ENCODE peak calls at places on chromosome 5, in four cellular contexts. One of them, this sample, is unnamed.
A peak's percentile ranks its signal among the peaks of the same experiment; 100 is the strongest.

GRCh38 chr5:116938488-116938887 is 363.9 kb upstream of the SEMA6A start:
- DNase-seq in left lung: no peak
- DNase-seq in body of pancreas: no peak
- DNase-seq in cardiac muscle cell: peak; percentile 28
- DNase-seq in this sample: peak; percentile 15

GRCh38 chr5:109304323-109304722 is 105.5 kb downstream of the PJA2 start:
- DNase-seq in left lung: no peak
- DNase-seq in body of pancreas: no peak
- DNase-seq in cardiac muscle cell: no peak
- DNase-seq in this sample: no peak

GRCh38 chr5:51382759-51383493 is at the start of gene ISL1:
- DNase-seq in left lung: peak; percentile 79
- DNase-seq in body of pancreas: peak; percentile 64
- DNase-seq in cardiac muscle cell: peak; percentile 96
- DNase-seq in this sample: peak; percentile 61

GRCh38 chr5:135877570-135878155 is 18.0 kb downstream of the IL9 start:
- DNase-seq in left lung: no peak
- DNase-seq in body of pancreas: no peak
- DNase-seq in cardiac muscle cell: peak; percentile 59
- DNase-seq in this sample: no peak

GRCh38 chr5:55994502-55994997 is at the start of gene IL6ST:
- DNase-seq in left lung: no peak
- DNase-seq in body of pancreas: peak; percentile 76
- DNase-seq in cardiac muscle cell: peak; percentile 83
- DNase-seq in this sample: no peak

GRCh38 chr5:138964547-138965174 is 89.5 kb upstream of the LRRTM2 start:
- DNase-seq in left lung: no peak
- DNase-seq in body of pancreas: no peak
- DNase-seq in cardiac muscle cell: no peak
- DNase-seq in this sample: no peak

GRCh38 chr5:30846171-30846570 is 347.3 kb upstream of the CDH6 start:
- DNase-seq in left lung: no peak
- DNase-seq in body of pancreas: no peak
- DNase-seq in cardiac muscle cell: no peak
- DNase-seq in this sample: no peak

GRCh38 chr5:167944121-167944858 is 347.2 kb upstream of the WWC1 start:
- DNase-seq in left lung: no peak
- DNase-seq in body of pancreas: no peak
- DNase-seq in cardiac muscle cell: no peak
- DNase-seq in this sample: no peak

GRCh38 chr5:39072915-39073758 is 1.1 kb downstream of the RICTOR start:
- DNase-seq in left lung: peak; percentile 72
- DNase-seq in body of pancreas: peak; percentile 35
- DNase-seq in cardiac muscle cell: peak; percentile 50
- DNase-seq in this sample: peak; percentile 42

GRCh38 chr5:172187118-172188032 is 649 bp downstream of the STK10 start:
- DNase-seq in left lung: peak; percentile 92
- DNase-seq in body of pancreas: peak; percentile 46
- DNase-seq in cardiac muscle cell: peak; percentile 35
- DNase-seq in this sample: peak; percentile 39

GRCh38 chr5:139955053-139955605 is 88.0 kb downstream of the NRG2 start:
- DNase-seq in left lung: no peak
- DNase-seq in body of pancreas: no peak
- DNase-seq in cardiac muscle cell: no peak
- DNase-seq in this sample: no peak

GRCh38 chr5:173333900-173334685 is 5.9 kb upstream of the STC2 start:
- DNase-seq in left lung: no peak
- DNase-seq in body of pancreas: no peak
- DNase-seq in cardiac muscle cell: no peak
- DNase-seq in this sample: no peak

GRCh38 chr5:132916086-132916485 is 42.6 kb downstream of the LEAP2 start:
- DNase-seq in left lung: no peak
- DNase-seq in body of pancreas: no peak
- DNase-seq in cardiac muscle cell: no peak
- DNase-seq in this sample: no peak

GRCh38 chr5:64637144-64637543 is 53.2 kb upstream of the SHISAL2B start:
- DNase-seq in left lung: no peak
- DNase-seq in body of pancreas: no peak
- DNase-seq in cardiac muscle cell: no peak
- DNase-seq in this sample: no peak

GRCh38 chr5:77869115-77869798 is 93.1 kb upstream of the TBCA start:
- DNase-seq in left lung: no peak
- DNase-seq in body of pancreas: no peak
- DNase-seq in cardiac muscle cell: no peak
- DNase-seq in this sample: no peak

GRCh38 chr5:124088289-124089064 is 576.5 kb downstream of the CSNK1G3 start:
- DNase-seq in left lung: no peak
- DNase-seq in body of pancreas: no peak
- DNase-seq in cardiac muscle cell: no peak
- DNase-seq in this sample: no peak

GRCh38 chr5:157648275-157648990 is 3.8 kb downstream of the SOX30 start:
- DNase-seq in left lung: no peak
- DNase-seq in body of pancreas: no peak
- DNase-seq in cardiac muscle cell: no peak
- DNase-seq in this sample: no peak

GRCh38 chr5:172283862-172284274 is 304 bp upstream of the UBTD2 start:
- DNase-seq in left lung: peak; percentile 96
- DNase-seq in body of pancreas: peak; percentile 81
- DNase-seq in cardiac muscle cell: peak; percentile 94
- DNase-seq in this sample: peak; percentile 83

GRCh38 chr5:64147849-64148441 is 17.7 kb upstream of the RNF180 start:
- DNase-seq in left lung: peak; percentile 31
- DNase-seq in body of pancreas: peak; percentile 67
- DNase-seq in cardiac muscle cell: peak; percentile 62
- DNase-seq in this sample: peak; percentile 79

GRCh38 chr5:134568761-134569725 is 43.6 kb downstream of the JADE2 start:
- DNase-seq in left lung: peak; percentile 84
- DNase-seq in body of pancreas: peak; percentile 93
- DNase-seq in cardiac muscle cell: peak; percentile 70
- DNase-seq in this sample: peak; percentile 97

GRCh38 chr5:135980650-135981049 is 25.9 kb upstream of the LECT2 start:
- DNase-seq in left lung: no peak
- DNase-seq in body of pancreas: no peak
- DNase-seq in cardiac muscle cell: no peak
- DNase-seq in this sample: no peak

GRCh38 chr5:81235287-81236072 is 2.4 kb downstream of the CKMT2 start:
- DNase-seq in left lung: no peak
- DNase-seq in body of pancreas: no peak
- DNase-seq in cardiac muscle cell: no peak
- DNase-seq in this sample: peak; percentile 58

GRCh38 chr5:59326551-59326950 is 567.0 kb downstream of the PDE4D start:
- DNase-seq in left lung: no peak
- DNase-seq in body of pancreas: no peak
- DNase-seq in cardiac muscle cell: no peak
- DNase-seq in this sample: no peak

GRCh38 chr5:42612997-42613396 is 143.6 kb upstream of the CCDC152 start:
- DNase-seq in left lung: no peak
- DNase-seq in body of pancreas: no peak
- DNase-seq in cardiac muscle cell: no peak
- DNase-seq in this sample: no peak

GRCh38 chr5:132370241-132370820 is 821 bp downstream of the SLC22A5 start:
- DNase-seq in left lung: no peak
- DNase-seq in body of pancreas: peak; percentile 25
- DNase-seq in cardiac muscle cell: no peak
- DNase-seq in this sample: no peak

GRCh38 chr5:13606051-13606450 is 338.4 kb downstream of the DNAH5 start:
- DNase-seq in left lung: no peak
- DNase-seq in body of pancreas: no peak
- DNase-seq in cardiac muscle cell: no peak
- DNase-seq in this sample: no peak

GRCh38 chr5:167271061-167271460 is 1020.4 kb upstream of the WWC1 start:
- DNase-seq in left lung: no peak
- DNase-seq in body of pancreas: no peak
- DNase-seq in cardiac muscle cell: no peak
- DNase-seq in this sample: no peak

GRCh38 chr5:159133041-159133741 is 33.5 kb upstream of the EBF1 start:
- DNase-seq in left lung: no peak
- DNase-seq in body of pancreas: no peak
- DNase-seq in cardiac muscle cell: peak; percentile 54
- DNase-seq in this sample: no peak

GRCh38 chr5:52743970-52744369 is 43.7 kb upstream of the ITGA1 start:
- DNase-seq in left lung: no peak
- DNase-seq in body of pancreas: no peak
- DNase-seq in cardiac muscle cell: no peak
- DNase-seq in this sample: no peak

GRCh38 chr5:83844320-83845068 is 123.8 kb upstream of the HAPLN1 start:
- DNase-seq in left lung: peak; percentile 44
- DNase-seq in body of pancreas: no peak
- DNase-seq in cardiac muscle cell: no peak
- DNase-seq in this sample: no peak

GRCh38 chr5:94024101-94024500 is 282.7 kb upstream of the POU5F2 start:
- DNase-seq in left lung: no peak
- DNase-seq in body of pancreas: no peak
- DNase-seq in cardiac muscle cell: no peak
- DNase-seq in this sample: no peak

GRCh38 chr5:43411489-43411888 is 702 bp downstream of the CCL28 start:
- DNase-seq in left lung: no peak
- DNase-seq in body of pancreas: no peak
- DNase-seq in cardiac muscle cell: no peak
- DNase-seq in this sample: peak; percentile 46

GRCh38 chr5:171308453-171309275 is at the start of gene TLX3:
- DNase-seq in left lung: no peak
- DNase-seq in body of pancreas: no peak
- DNase-seq in cardiac muscle cell: peak; percentile 48
- DNase-seq in this sample: no peak

DNA sequence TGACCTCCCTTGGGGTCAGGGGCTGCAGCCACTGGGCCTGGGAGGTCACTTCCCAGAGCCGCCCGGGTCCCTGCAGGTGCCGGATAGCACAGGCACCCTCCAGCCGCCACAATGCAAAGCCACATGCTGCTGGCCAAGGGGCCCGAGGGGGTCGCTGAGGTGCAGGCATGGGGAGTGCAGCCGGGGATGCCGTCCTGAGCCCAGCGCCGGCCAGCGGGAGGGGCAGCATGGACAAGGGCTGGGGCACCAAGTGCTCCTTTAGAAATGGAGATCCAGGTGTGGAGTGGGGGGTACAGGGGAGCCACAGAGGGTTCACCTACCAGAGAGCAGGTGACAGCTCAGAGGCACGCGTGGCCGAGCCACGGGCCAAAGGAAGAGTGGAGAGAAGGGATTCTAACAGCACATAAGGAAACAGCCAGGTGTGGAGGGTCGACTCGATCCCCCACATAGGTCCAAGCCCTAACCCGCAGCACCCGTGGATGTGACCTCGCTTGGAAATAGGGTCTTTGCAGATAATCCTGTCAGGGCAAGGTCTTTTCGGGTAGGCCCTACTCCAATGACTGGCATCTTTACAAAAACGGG is 24.7 kb downstream of the ZDHHC11B start:
- DNase-seq in left lung: peak; percentile 79
- DNase-seq in body of pancreas: no peak
- DNase-seq in cardiac muscle cell: no peak
- DNase-seq in this sample: no peak
- H3K4me1 ChIP-seq in left lung: peaks cover 29% of the 10 kb centered on the region
- H3K4me1 ChIP-seq in body of pancreas: peaks cover 22% of the 10 kb centered on the region
- H3K4me1 ChIP-seq in cardiac muscle cell: no peaks in the 10 kb centered on the region
- H3K4me1 ChIP-seq in this sample: peaks cover 18% of the 10 kb centered on the region

DNA sequence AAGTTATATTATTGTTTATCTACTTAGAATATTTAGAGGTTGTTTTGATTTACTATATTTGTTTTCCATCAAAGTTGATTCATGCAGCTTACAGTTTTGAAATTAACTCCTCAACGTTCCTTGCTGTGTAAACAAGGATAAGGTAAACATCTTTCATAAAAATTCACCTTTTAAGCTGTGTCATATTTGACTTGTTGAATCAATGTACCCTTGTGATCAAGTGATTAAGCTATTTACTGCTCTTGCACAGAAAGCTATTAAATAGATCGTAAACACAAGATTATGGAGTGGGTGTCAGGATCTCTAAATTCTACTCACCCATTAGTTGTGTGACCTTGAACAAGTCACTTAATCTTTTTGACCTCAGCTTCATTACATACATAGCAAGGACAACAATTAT is 2054.0 kb upstream of the NUDT12 start:
- DNase-seq in left lung: no peak
- DNase-seq in body of pancreas: no peak
- DNase-seq in cardiac muscle cell: no peak
- DNase-seq in this sample: no peak
- H3K27ac ChIP-seq in left lung: no peak overlapping the region
- H3K27ac ChIP-seq in body of pancreas: no peak overlapping the region
- H3K27ac ChIP-seq in cardiac muscle cell: no peak overlapping the region
- H3K27ac ChIP-seq in this sample: no peak overlapping the region

DNA sequence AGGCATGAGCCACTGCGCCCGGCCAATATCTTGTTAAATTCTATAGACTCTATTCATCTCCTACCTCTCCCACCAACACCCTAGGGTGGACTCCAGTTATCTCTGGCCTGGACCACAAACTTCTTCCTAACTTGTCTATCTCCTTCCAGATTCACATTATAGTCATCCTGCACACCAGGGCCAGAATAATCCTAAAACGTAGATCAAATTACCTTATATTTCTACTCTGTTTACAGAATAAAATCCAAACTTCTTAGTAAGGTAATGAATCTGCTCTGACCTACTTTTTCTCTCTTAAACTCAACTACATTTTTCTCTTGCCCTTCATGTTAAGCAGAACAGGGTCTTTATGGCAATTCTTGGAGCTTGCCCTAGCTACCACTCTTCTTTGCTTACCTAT is 6.9 kb downstream of the ELL2 start:
- DNase-seq in left lung: no peak
- DNase-seq in body of pancreas: no peak
- DNase-seq in cardiac muscle cell: no peak
- DNase-seq in this sample: no peak
- H3K4me1 ChIP-seq in left lung: peaks cover 23% of the 10 kb centered on the region
- H3K4me1 ChIP-seq in body of pancreas: peaks cover 71% of the 10 kb centered on the region
- H3K4me1 ChIP-seq in cardiac muscle cell: peaks cover 55% of the 10 kb centered on the region
- H3K4me1 ChIP-seq in this sample: peaks cover 63% of the 10 kb centered on the region

GRCh38 chr5:74542477-74542876 is 98.1 kb downstream of the ENC1 start:
- DNase-seq in left lung: no peak
- DNase-seq in body of pancreas: no peak
- DNase-seq in cardiac muscle cell: no peak
- DNase-seq in this sample: no peak
- H3K27ac ChIP-seq in left lung: no peak overlapping the region
- H3K27ac ChIP-seq in body of pancreas: no peak overlapping the region
- H3K27ac ChIP-seq in cardiac muscle cell: no peak overlapping the region
- H3K27ac ChIP-seq in this sample: no peak overlapping the region

GRCh38 chr5:179803651-179804598 is 2.7 kb downstream of the MGAT4B start:
- DNase-seq in left lung: peak; percentile 78
- DNase-seq in body of pancreas: no peak
- DNase-seq in cardiac muscle cell: no peak
- DNase-seq in this sample: no peak

GRCh38 chr5:179804599-179804947 is 2.1 kb downstream of the MGAT4B start:
- DNase-seq in left lung: no peak
- DNase-seq in body of pancreas: no peak
- DNase-seq in cardiac muscle cell: no peak
- DNase-seq in this sample: no peak

GRCh38 chr5:179805070-179805528 is 1.6 kb downstream of the MGAT4B start:
- DNase-seq in left lung: no peak
- DNase-seq in body of pancreas: peak; percentile 52
- DNase-seq in cardiac muscle cell: no peak
- DNase-seq in this sample: no peak

GRCh38 chr5:179805529-179806249 is 977 bp downstream of the MGAT4B start:
- DNase-seq in left lung: no peak
- DNase-seq in body of pancreas: peak; percentile 50
- DNase-seq in cardiac muscle cell: peak; percentile 61
- DNase-seq in this sample: peak; percentile 42

GRCh38 chr5:179806250-179807045 is at the start of gene MGAT4B:
- DNase-seq in left lung: peak; percentile 95
- DNase-seq in body of pancreas: peak; percentile 81
- DNase-seq in cardiac muscle cell: peak; percentile 87
- DNase-seq in this sample: peak; percentile 81
- H3K4me1 ChIP-seq in left lung: peaks cover 9% of the 10 kb centered on the region
- H3K4me1 ChIP-seq in body of pancreas: peaks cover 52% of the 10 kb centered on the region
- H3K4me1 ChIP-seq in cardiac muscle cell: peaks cover 22% of the 10 kb centered on the region
- H3K4me1 ChIP-seq in this sample: peaks cover 13% of the 10 kb centered on the region

GRCh38 chr5:150297934-150298595 is 4.6 kb downstream of the ARSI start:
- DNase-seq in left lung: no peak
- DNase-seq in body of pancreas: no peak
- DNase-seq in cardiac muscle cell: no peak
- DNase-seq in this sample: no peak
- H3K27ac ChIP-seq in left lung: peak overlapping the region; percentile 58
- H3K27ac ChIP-seq in body of pancreas: no peak overlapping the region
- H3K27ac ChIP-seq in cardiac muscle cell: no peak overlapping the region
- H3K27ac ChIP-seq in this sample: no peak overlapping the region